ENCODE peak calls at places on chromosomes 12 and 14, in five cellular contexts. One of them, this sample, is unnamed.

GRCh38 chr12:3149505-3150307 is 72.5 kb downstream of the TSPAN9 start:
- DNase-seq in keratinocyte: no peak
- DNase-seq in BJ: no peak
- DNase-seq in PC-3: no peak
- DNase-seq in upper lobe of left lung: no peak
- DNase-seq in this sample: no peak

GRCh38 chr12:452667-453210 is 7.0 kb upstream of the B4GALNT3 start:
- DNase-seq in keratinocyte: no peak
- DNase-seq in BJ: no peak
- DNase-seq in PC-3: no peak
- DNase-seq in upper lobe of left lung: peak; percentile 88
- DNase-seq in this sample: no peak

GRCh38 chr14:25197885-25198284 is 147.9 kb upstream of the STXBP6 start:
- DNase-seq in keratinocyte: no peak
- DNase-seq in BJ: no peak
- DNase-seq in PC-3: no peak
- DNase-seq in upper lobe of left lung: no peak
- DNase-seq in this sample: no peak

GRCh38 chr14:104678901-104679705 is 10.3 kb upstream of the INF2 start:
- DNase-seq in keratinocyte: no peak
- DNase-seq in BJ: no peak
- DNase-seq in PC-3: no peak
- DNase-seq in upper lobe of left lung: peak; percentile 57
- DNase-seq in this sample: no peak

GRCh38 chr12:55899035-55899434 is 28.7 kb downstream of the PYM1 start:
- DNase-seq in keratinocyte: no peak
- DNase-seq in BJ: no peak
- DNase-seq in PC-3: no peak
- DNase-seq in upper lobe of left lung: no peak
- DNase-seq in this sample: no peak

GRCh38 chr12:57367121-57367520 is 63.7 kb downstream of the R3HDM2 start:
- DNase-seq in keratinocyte: no peak
- DNase-seq in BJ: no peak
- DNase-seq in PC-3: no peak
- DNase-seq in upper lobe of left lung: no peak
- DNase-seq in this sample: no peak

GRCh38 chr14:67526676-67527459 is 6.2 kb upstream of the PLEKHH1 start:
- DNase-seq in keratinocyte: peak; percentile 23
- DNase-seq in BJ: no peak
- DNase-seq in PC-3: peak; percentile 63
- DNase-seq in upper lobe of left lung: no peak
- DNase-seq in this sample: peak; percentile 10

GRCh38 chr14:53999061-53999488 is 42.5 kb upstream of the BMP4 start:
- DNase-seq in keratinocyte: no peak
- DNase-seq in BJ: peak; percentile 81
- DNase-seq in PC-3: no peak
- DNase-seq in upper lobe of left lung: no peak
- DNase-seq in this sample: no peak

GRCh38 chr14:73027546-73027945 is 640 bp upstream of the ZFYVE1 start:
- DNase-seq in keratinocyte: no peak
- DNase-seq in BJ: no peak
- DNase-seq in PC-3: no peak
- DNase-seq in upper lobe of left lung: no peak
- DNase-seq in this sample: no peak

GRCh38 chr12:64675795-64676194 is 65.5 kb downstream of the RASSF3 start:
- DNase-seq in keratinocyte: no peak
- DNase-seq in BJ: no peak
- DNase-seq in PC-3: peak; percentile 30
- DNase-seq in upper lobe of left lung: no peak
- DNase-seq in this sample: no peak

GRCh38 chr14:105090493-105091334 is 25.5 kb upstream of the GPR132 start:
- DNase-seq in keratinocyte: no peak
- DNase-seq in BJ: no peak
- DNase-seq in PC-3: peak; percentile 94
- DNase-seq in upper lobe of left lung: peak; percentile 96
- DNase-seq in this sample: no peak

GRCh38 chr12:111458773-111459172 is 53.0 kb downstream of the SH2B3 start:
- DNase-seq in keratinocyte: no peak
- DNase-seq in BJ: no peak
- DNase-seq in PC-3: no peak
- DNase-seq in upper lobe of left lung: no peak
- DNase-seq in this sample: no peak

GRCh38 chr12:117192057-117192456 is 1.8 kb upstream of the FBXO21 start:
- DNase-seq in keratinocyte: no peak
- DNase-seq in BJ: no peak
- DNase-seq in PC-3: no peak
- DNase-seq in upper lobe of left lung: no peak
- DNase-seq in this sample: no peak

GRCh38 chr14:104953896-104954656 is 24.1 kb downstream of the AHNAK2 start:
- DNase-seq in keratinocyte: no peak
- DNase-seq in BJ: no peak
- DNase-seq in PC-3: no peak
- DNase-seq in upper lobe of left lung: peak; percentile 59
- DNase-seq in this sample: no peak

GRCh38 chr12:132266802-132267201 is 62.6 kb downstream of the GALNT9 start:
- DNase-seq in keratinocyte: no peak
- DNase-seq in BJ: no peak
- DNase-seq in PC-3: no peak
- DNase-seq in upper lobe of left lung: no peak
- DNase-seq in this sample: no peak

GRCh38 chr14:67166450-67166853 is 22.8 kb upstream of the GARIN2 start:
- DNase-seq in keratinocyte: no peak
- DNase-seq in BJ: no peak
- DNase-seq in PC-3: peak; percentile 77
- DNase-seq in upper lobe of left lung: peak; percentile 17
- DNase-seq in this sample: peak; percentile 29

GRCh38 chr12:49049566-49050224 is 10.9 kb downstream of the KMT2D start:
- DNase-seq in keratinocyte: no peak
- DNase-seq in BJ: no peak
- DNase-seq in PC-3: peak; percentile 51
- DNase-seq in upper lobe of left lung: peak; percentile 43
- DNase-seq in this sample: no peak

GRCh38 chr14:58245562-58245961 is 919 bp downstream of the PSMA3 start:
- DNase-seq in keratinocyte: no peak
- DNase-seq in BJ: no peak
- DNase-seq in PC-3: no peak
- DNase-seq in upper lobe of left lung: no peak
- DNase-seq in this sample: no peak

GRCh38 chr12:89135976-89136634 is 216.2 kb downstream of the DUSP6 start:
- DNase-seq in keratinocyte: peak; percentile 35
- DNase-seq in BJ: no peak
- DNase-seq in PC-3: peak; percentile 91
- DNase-seq in upper lobe of left lung: no peak
- DNase-seq in this sample: no peak

GRCh38 chr12:127149226-127149964 is 1117.6 kb upstream of the TMEM132C start:
- DNase-seq in keratinocyte: no peak
- DNase-seq in BJ: peak; percentile 70
- DNase-seq in PC-3: no peak
- DNase-seq in upper lobe of left lung: no peak
- DNase-seq in this sample: peak; percentile 49

GRCh38 chr12:68180792-68181744 is 21.5 kb upstream of the IFNG start:
- DNase-seq in keratinocyte: no peak
- DNase-seq in BJ: no peak
- DNase-seq in PC-3: no peak
- DNase-seq in upper lobe of left lung: no peak
- DNase-seq in this sample: no peak

GRCh38 chr12:95224202-95225170 is 6.9 kb downstream of the VEZT start:
- DNase-seq in keratinocyte: no peak
- DNase-seq in BJ: no peak
- DNase-seq in PC-3: peak; percentile 79
- DNase-seq in upper lobe of left lung: no peak
- DNase-seq in this sample: no peak

GRCh38 chr12:12507121-12507520 is 55.5 kb downstream of the DUSP16 start:
- DNase-seq in keratinocyte: no peak
- DNase-seq in BJ: no peak
- DNase-seq in PC-3: no peak
- DNase-seq in upper lobe of left lung: no peak
- DNase-seq in this sample: no peak

GRCh38 chr12:12736759-12737676 is 19.9 kb downstream of the CDKN1B start:
- DNase-seq in keratinocyte: no peak
- DNase-seq in BJ: peak; percentile 59
- DNase-seq in PC-3: peak; percentile 58
- DNase-seq in upper lobe of left lung: no peak
- DNase-seq in this sample: no peak

GRCh38 chr14:21044106-21044618 is 2.0 kb downstream of the RNASE7 start:
- DNase-seq in keratinocyte: no peak
- DNase-seq in BJ: no peak
- DNase-seq in PC-3: no peak
- DNase-seq in upper lobe of left lung: no peak
- DNase-seq in this sample: no peak

GRCh38 chr12:72057330-72057911 is 118.8 kb downstream of the TPH2 start:
- DNase-seq in keratinocyte: peak; percentile 28
- DNase-seq in BJ: peak; percentile 1
- DNase-seq in PC-3: no peak
- DNase-seq in upper lobe of left lung: no peak
- DNase-seq in this sample: no peak

GRCh38 chr12:116133149-116133548 is 144.3 kb downstream of the MED13L start:
- DNase-seq in keratinocyte: no peak
- DNase-seq in BJ: no peak
- DNase-seq in PC-3: peak; percentile 43
- DNase-seq in upper lobe of left lung: no peak
- DNase-seq in this sample: no peak

DNA sequence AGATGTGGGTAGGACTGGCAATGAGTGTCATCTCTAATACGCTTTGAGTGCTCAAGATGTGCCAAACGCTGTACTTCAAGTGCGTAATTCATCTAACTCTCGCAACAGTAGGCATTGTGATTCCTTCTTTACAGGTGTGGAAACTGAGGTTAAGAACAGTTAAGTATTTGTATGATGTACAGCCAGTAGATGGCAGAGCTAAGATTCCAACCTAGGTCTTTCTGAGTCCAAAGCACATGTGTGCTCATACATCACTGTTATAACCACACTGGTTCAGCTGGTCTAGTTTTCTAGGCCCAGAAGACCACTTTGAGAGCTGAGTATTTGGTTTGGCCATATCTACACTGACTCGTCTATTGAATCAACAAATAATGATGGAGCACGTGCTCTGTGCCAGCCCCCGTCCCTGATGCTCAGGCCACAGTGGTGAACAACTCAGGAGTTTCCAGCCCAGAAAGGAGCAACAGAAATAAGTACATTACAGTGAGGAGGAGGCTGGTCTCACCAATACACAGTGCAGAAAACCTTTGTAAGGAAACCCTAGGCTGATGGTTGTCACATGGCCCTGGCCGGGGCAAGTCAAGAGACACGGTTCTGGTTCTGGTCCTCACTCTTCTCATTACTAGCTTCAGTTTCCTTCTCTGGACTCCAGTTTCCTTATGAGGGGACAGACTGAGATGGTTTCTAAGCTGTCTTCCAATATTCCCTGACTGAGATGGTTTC is 69.3 kb upstream of the SCN8A start:
- DNase-seq in keratinocyte: no peak
- DNase-seq in BJ: no peak
- DNase-seq in PC-3: peak; percentile 31
- DNase-seq in upper lobe of left lung: no peak
- DNase-seq in this sample: no peak
- TF ChIP-seq CTCF in keratinocyte: peak; percentile 10
- TF ChIP-seq CTCF in BJ: peak; percentile 16
- TF ChIP-seq CTCF in PC-3: peak; percentile 49
- TF ChIP-seq CTCF in upper lobe of left lung: no peak
- TF ChIP-seq CTCF in this sample: peak; percentile 4

GRCh38 chr12:26158078-26158764 is 33.4 kb upstream of the BHLHE41 start:
- DNase-seq in keratinocyte: no peak
- DNase-seq in BJ: no peak
- DNase-seq in PC-3: peak; percentile 41
- DNase-seq in upper lobe of left lung: peak; percentile 6
- DNase-seq in this sample: no peak
- TF ChIP-seq CTCF in keratinocyte: peak; percentile 22
- TF ChIP-seq CTCF in BJ: no peak
- TF ChIP-seq CTCF in PC-3: peak; percentile 12
- TF ChIP-seq CTCF in upper lobe of left lung: no peak
- TF ChIP-seq CTCF in this sample: no peak

DNA sequence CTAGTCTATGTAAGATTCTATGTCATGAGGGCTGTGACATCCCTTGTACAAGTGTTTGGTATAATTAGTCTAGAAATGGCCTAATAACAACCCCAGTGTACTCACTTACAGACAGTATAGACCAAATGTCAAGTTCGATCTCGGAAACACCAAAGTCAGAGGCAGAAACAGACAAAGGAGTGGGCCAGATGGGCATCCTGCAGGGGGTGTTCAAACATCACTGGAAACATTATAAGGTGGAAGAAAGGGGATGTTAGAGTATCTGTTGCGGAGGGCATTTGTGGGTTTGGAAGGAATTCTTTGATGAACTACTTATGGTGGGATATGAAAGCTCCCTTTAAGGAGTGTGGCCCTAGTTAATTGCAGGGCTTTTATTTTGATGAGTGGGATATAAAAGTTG is 134.6 kb downstream of the ESR2 start:
- DNase-seq in keratinocyte: no peak
- DNase-seq in BJ: no peak
- DNase-seq in PC-3: no peak
- DNase-seq in upper lobe of left lung: no peak
- DNase-seq in this sample: no peak
- TF ChIP-seq CTCF in keratinocyte: no peak
- TF ChIP-seq CTCF in BJ: no peak
- TF ChIP-seq CTCF in PC-3: peak; percentile 16
- TF ChIP-seq CTCF in upper lobe of left lung: no peak
- TF ChIP-seq CTCF in this sample: no peak

GRCh38 chr14:22613091-22613695 is 15.1 kb downstream of the ABHD4 start:
- DNase-seq in keratinocyte: no peak
- DNase-seq in BJ: no peak
- DNase-seq in PC-3: no peak
- DNase-seq in upper lobe of left lung: no peak
- DNase-seq in this sample: no peak
- TF ChIP-seq CTCF in keratinocyte: no peak
- TF ChIP-seq CTCF in BJ: peak; percentile 42
- TF ChIP-seq CTCF in PC-3: peak; percentile 19
- TF ChIP-seq CTCF in upper lobe of left lung: no peak
- TF ChIP-seq CTCF in this sample: no peak

DNA sequence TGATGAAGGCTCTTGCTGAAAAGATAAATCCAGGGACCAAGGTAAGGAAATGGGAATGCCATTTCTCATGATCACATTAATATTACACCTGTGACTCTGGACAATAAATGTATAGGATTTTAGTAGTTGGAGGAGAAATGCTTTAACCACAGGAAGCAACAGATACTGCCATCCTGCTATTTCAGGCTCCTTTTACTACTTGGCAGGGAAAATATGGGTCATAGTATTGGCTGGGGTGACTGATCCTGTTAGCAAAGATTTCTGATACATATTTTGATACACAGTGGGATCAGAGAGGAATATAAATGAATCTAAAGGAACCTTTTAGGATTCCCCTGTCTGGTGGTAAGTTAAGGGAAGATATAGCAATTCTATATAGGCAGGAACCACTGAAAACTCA is 115.0 kb downstream of the IGF1 start:
- DNase-seq in keratinocyte: no peak
- DNase-seq in BJ: no peak
- DNase-seq in PC-3: no peak
- DNase-seq in upper lobe of left lung: no peak
- DNase-seq in this sample: no peak
- TF ChIP-seq CTCF in keratinocyte: no peak
- TF ChIP-seq CTCF in BJ: no peak
- TF ChIP-seq CTCF in PC-3: no peak
- TF ChIP-seq CTCF in upper lobe of left lung: no peak
- TF ChIP-seq CTCF in this sample: no peak

GRCh38 chr12:21499765-21500164 is 1.7 kb downstream of the RECQL start:
- DNase-seq in keratinocyte: no peak
- DNase-seq in BJ: no peak
- DNase-seq in PC-3: no peak
- DNase-seq in upper lobe of left lung: no peak
- DNase-seq in this sample: no peak
- TF ChIP-seq CTCF in keratinocyte: no peak
- TF ChIP-seq CTCF in BJ: no peak
- TF ChIP-seq CTCF in PC-3: no peak
- TF ChIP-seq CTCF in upper lobe of left lung: no peak
- TF ChIP-seq CTCF in this sample: no peak

This sample was measured in AG09319.